ENCODE peak calls at places on chromosomes 12 and 14, in four cellular contexts. T, F, H and I are unnamed samples.

GRCh38 chr14:79248131-79248530 is 963.2 kb downstream of the DIO2 start:
- DNase-seq in T (peak), F (no peak), H (no peak), I (no peak)

GRCh38 chr14:35050652-35051051 is 4.6 kb downstream of the FAM177A1 start:
- DNase-seq in T (peak), F (no peak), H (peak), I (peak)

GRCh38 chr12:113850309-113851056 is 115.6 kb downstream of the RBM19 start:
- DNase-seq in T (peak), F (no peak), H (no peak), I (no peak)

GRCh38 chr14:33120341-33120740 is 181.7 kb downstream of the NPAS3 start:
- DNase-seq in T (no peak), F (no peak), H (no peak), I (no peak)

GRCh38 chr12:87439990-87440827 is 589.0 kb downstream of the C12orf50 start:
- DNase-seq in T (peak), F (no peak), H (no peak), I (peak)

GRCh38 chr14:55577229-55577628 is 2.8 kb upstream of the KTN1 start:
- DNase-seq in T (no peak), F (no peak), H (no peak), I (no peak)

GRCh38 chr12:3005736-3006135 is 46.5 kb downstream of the TEAD4 start:
- DNase-seq in T (peak), F (no peak), H (no peak), I (no peak)

GRCh38 chr12:42372154-42372791 is 46.3 kb downstream of the PPHLN1 start:
- DNase-seq in T (peak), F (peak), H (peak), I (peak)

GRCh38 chr12:60501124-60501729 is 905.4 kb downstream of the SLC16A7 start:
- DNase-seq in T (no peak), F (no peak), H (no peak), I (peak)

GRCh38 chr12:113190761-113191160 is 5.2 kb downstream of the RITA1 start:
- DNase-seq in T (peak), F (no peak), H (peak), I (peak)

GRCh38 chr12:132764231-132764630 is 2.6 kb upstream of the ANKLE2 start:
- DNase-seq in T (no peak), F (no peak), H (no peak), I (no peak)

GRCh38 chr14:34971381-34971780 is 11.4 kb upstream of the SRP54 start:
- DNase-seq in T (peak), F (no peak), H (no peak), I (peak)

DNA sequence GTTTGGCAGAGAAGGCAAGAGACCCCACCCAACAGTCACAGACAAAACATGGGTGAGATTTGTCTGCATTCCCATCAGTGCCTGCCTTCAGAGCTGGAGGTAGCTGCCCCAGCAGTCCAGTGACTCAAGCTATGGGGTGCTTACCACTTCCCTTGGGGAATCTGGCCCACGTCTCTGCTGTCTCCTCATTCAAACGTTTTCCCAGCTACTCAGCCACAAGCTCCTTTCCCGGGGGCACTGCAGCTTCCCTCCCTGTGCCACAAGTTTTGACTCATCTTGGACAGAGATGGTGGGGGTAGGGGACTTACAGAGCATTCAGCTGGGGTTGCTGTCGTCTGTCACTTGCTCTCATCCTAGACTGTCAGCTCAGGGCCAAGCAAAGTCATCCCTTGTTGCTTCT is 66.6 kb downstream of the FBXL14 start:
- DNase-seq in T (peak), F (no peak), H (no peak), I (no peak)
- TF ChIP-seq FOS in T (peak), F (no peak), H (no peak), I (no peak)

GRCh38 chr12:103397536-103397935 is 98.2 kb downstream of the C12orf42 start:
- DNase-seq in T (no peak), F (no peak), H (no peak), I (no peak)

GRCh38 chr12:103391103-103391502 is 104.7 kb downstream of the C12orf42 start:
- DNase-seq in T (no peak), F (no peak), H (no peak), I (no peak)

GRCh38 chr12:103387385-103387784 is 108.4 kb downstream of the C12orf42 start:
- DNase-seq in T (no peak), F (no peak), H (no peak), I (no peak)

GRCh38 chr12:103392722-103393121 is 103.0 kb downstream of the C12orf42 start:
- DNase-seq in T (no peak), F (peak), H (no peak), I (no peak)
- TF ChIP-seq FOS in T (no peak), F (no peak), H (no peak), I (no peak)

DNA sequence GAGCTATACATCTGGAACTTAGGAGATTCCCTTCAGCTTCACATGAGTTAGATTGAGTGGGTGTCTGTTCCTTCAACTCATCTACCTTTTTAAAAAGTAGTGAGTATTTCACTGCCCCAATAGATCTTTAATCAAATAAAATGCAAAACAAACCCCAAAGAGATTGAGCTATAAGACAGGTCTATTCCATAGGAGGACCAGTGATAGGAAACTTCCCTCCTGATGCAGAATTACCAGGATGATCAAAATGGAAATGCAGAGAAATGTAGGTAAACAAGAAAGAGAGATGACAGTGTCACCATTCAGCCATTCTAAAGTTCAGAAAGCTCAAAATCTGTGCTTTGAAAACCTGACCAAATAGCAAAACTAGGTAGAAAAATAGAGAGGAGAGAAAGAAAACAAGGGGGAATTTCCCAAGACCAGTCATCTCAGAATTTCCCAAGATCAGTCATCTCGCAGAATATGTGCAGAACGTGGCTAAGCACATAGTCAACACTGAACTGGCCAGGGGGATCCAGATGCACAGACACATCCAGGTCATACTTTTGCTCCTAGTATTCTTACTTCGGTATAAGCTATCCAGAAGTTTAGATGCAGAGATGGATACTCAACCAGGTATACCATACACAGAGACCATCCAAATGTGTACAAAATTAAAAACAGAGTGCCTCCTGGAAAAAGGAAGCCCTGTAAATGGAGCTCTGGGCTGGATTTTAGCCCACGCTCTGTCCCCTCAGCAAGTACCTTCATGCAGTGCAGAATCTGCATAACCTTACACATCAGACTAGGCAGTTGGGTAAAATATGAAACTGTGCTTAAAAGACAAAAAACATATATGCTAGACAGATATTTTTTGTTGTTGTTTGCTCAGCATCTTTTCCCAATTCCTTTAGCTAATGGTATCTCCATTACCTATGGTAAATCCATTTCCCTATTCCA is 27.4 kb downstream of the SLC41A2 start:
- DNase-seq in T (peak), F (peak), H (no peak), I (peak)
- TF ChIP-seq FOS in T (peak), F (no peak), H (no peak), I (no peak)

GRCh38 chr14:105993814-105994213 is 467.4 kb downstream of the TMEM121 start:
- DNase-seq in T (no peak), F (no peak), H (no peak), I (no peak)

GRCh38 chr14:105999361-106000028 is 473.1 kb downstream of the TMEM121 start:
- DNase-seq in T (no peak), F (no peak), H (peak), I (no peak)
- TF ChIP-seq FOS in T (no peak), F (no peak), H (no peak), I (no peak)

GRCh38 chr12:54162741-54163140 is 26.0 kb downstream of the SMUG1 start:
- DNase-seq in T (no peak), F (no peak), H (no peak), I (no peak)
- TF ChIP-seq FOS in T (no peak), F (no peak), H (no peak), I (no peak)

DNA sequence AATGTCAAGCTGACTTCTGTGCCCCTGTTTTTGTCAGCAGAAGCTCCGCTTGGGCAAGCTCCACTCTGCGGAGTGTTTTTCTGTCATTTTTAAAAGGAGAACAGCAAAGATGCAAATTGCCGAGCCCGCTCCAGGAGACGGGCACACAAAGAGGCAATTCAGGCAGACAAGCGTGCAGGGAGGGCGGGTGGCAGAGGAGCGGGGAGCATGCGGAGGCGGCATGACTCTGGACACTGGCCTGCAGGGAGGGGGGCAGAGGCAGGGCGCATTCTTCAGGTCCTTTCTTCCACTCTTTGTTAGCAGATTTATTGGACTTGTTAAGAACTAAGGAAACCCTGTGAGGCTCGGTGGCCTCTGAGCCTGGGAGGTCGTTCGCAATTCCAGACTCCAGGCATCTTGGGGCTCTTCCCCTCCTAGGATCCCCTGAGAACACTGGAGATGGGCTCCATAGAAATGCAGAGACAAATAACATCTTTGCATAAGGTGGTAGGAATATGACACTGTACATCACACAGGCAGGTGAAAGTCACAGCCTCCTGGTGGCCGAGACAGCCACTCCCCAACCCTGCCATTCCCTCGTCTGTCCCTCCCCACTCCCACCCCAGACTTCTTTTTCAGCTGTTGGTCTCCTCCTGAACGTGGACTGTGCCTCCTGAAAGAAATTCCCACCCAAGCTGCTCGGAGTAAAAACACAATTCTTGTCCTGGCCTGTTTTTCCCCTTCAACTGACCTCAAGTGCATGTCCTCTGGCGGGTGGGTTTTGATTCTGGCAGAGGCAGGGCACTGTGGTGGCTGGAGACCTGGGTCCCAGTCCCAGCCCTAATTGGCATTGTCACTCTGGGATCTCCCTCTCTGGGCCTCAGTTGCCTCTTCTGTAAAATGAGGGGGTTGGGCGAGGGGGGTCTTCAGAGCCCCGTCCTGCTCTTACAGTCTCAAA is 187.1 kb upstream of the RMST start:
- DNase-seq in T (no peak), F (no peak), H (no peak), I (no peak)
- TF ChIP-seq FOS in T (no peak), F (no peak), H (no peak), I (no peak)